ENCODE peak calls at places on chromosomes 16 and 17, in ten cellular contexts. V is AG08395; T is activated CD8-positive, alpha-beta memory T cell treated with anti-CD3 and anti-CD28 coated beads for 1 hour; W is iPS DF 19.7; M is transverse colon; G is EH; D is AG04450; A is T-helper 1 cell; Z is AG09319; S is substantia nigra. B is an unnamed sample.

GRCh38 chr16:88730632-88731607 is 24.6 kb downstream of the CTU2 start:
- DNase-seq in V (no peak), T (no peak), W (no peak), M (no peak), G (no peak), D (no peak), A (no peak), Z (no peak), S (no peak), B (no peak)

GRCh38 chr17:15247891-15248529 is 17.1 kb downstream of the PMP22 start:
- DNase-seq in V (no peak), T (no peak), W (no peak), M (no peak), G (no peak), D (no peak), A (no peak), Z (no peak), S (no peak), B (no peak)

GRCh38 chr17:6780001-6780400 is 4.0 kb downstream of the FBXO39 start:
- DNase-seq in V (no peak), T (no peak), W (no peak), M (no peak), G (no peak), D (no peak), A (no peak), Z (no peak), S (no peak), B (no peak)

GRCh38 chr16:85517780-85518179 is 95.3 kb upstream of the GSE1 start:
- DNase-seq in V (no peak), T (no peak), W (no peak), M (no peak), G (no peak), D (no peak), A (no peak), Z (no peak), S (no peak), B (no peak)

GRCh38 chr16:55297062-55297909 is 26.7 kb upstream of the IRX6 start:
- DNase-seq in V (no peak), T (no peak), W (peak), M (no peak), G (no peak), D (no peak), A (no peak), Z (no peak), S (no peak), B (no peak)

GRCh38 chr16:19294156-19294649 is 8.7 kb downstream of the CLEC19A start:
- DNase-seq in V (no peak), T (no peak), W (no peak), M (peak), G (no peak), D (no peak), A (no peak), Z (no peak), S (peak), B (no peak)

GRCh38 chr17:50146927-50147640 is 3.4 kb downstream of the PPP1R9B start:
- DNase-seq in V (no peak), T (no peak), W (no peak), M (no peak), G (no peak), D (no peak), A (no peak), Z (no peak), S (peak), B (peak)

GRCh38 chr16:50538411-50539052 is 9.7 kb upstream of the NKD1 start:
- DNase-seq in V (no peak), T (no peak), W (no peak), M (no peak), G (peak), D (no peak), A (no peak), Z (no peak), S (no peak), B (no peak)

GRCh38 chr16:69328854-69329316 is 1.5 kb downstream of the PDF start:
- DNase-seq in V (peak), T (no peak), W (no peak), M (no peak), G (peak), D (no peak), A (no peak), Z (no peak), S (no peak), B (no peak)

GRCh38 chr16:12099451-12100123 is 123.1 kb downstream of the SNX29 start:
- DNase-seq in V (no peak), T (no peak), W (no peak), M (no peak), G (no peak), D (no peak), A (no peak), Z (no peak), S (no peak), B (no peak)

GRCh38 chr16:88337021-88337420 is 45.7 kb upstream of the ZNF469 start:
- DNase-seq in V (no peak), T (no peak), W (no peak), M (no peak), G (peak), D (no peak), A (no peak), Z (no peak), S (no peak), B (no peak)

GRCh38 chr16:57826706-57827625 is 24.7 kb upstream of the KIFC3 start:
- DNase-seq in V (no peak), T (no peak), W (no peak), M (no peak), G (peak), D (no peak), A (no peak), Z (no peak), S (no peak), B (no peak)

GRCh38 chr16:31477220-31478216 is 5.4 kb upstream of the SLC5A2 start:
- DNase-seq in V (no peak), T (no peak), W (no peak), M (peak), G (no peak), D (no peak), A (no peak), Z (no peak), S (no peak), B (peak)

GRCh38 chr16:56269276-56269675 is 78.0 kb downstream of the GNAO1 start:
- DNase-seq in V (no peak), T (no peak), W (no peak), M (no peak), G (no peak), D (no peak), A (no peak), Z (no peak), S (no peak), B (no peak)

GRCh38 chr16:82888616-82889015 is 261.8 kb downstream of the CDH13 start:
- DNase-seq in V (peak), T (no peak), W (no peak), M (no peak), G (peak), D (peak), A (no peak), Z (peak), S (no peak), B (no peak)

GRCh38 chr17:48310748-48311213 is 119.2 kb downstream of the SKAP1 start:
- DNase-seq in V (no peak), T (no peak), W (no peak), M (no peak), G (no peak), D (no peak), A (no peak), Z (no peak), S (no peak), B (peak)

GRCh38 chr16:46884513-46885293 is 541 bp downstream of the GPT2 start:
- DNase-seq in V (no peak), T (no peak), W (no peak), M (peak), G (peak), D (no peak), A (no peak), Z (no peak), S (peak), B (peak)

GRCh38 chr16:57045694-57046381 is 46.5 kb upstream of the CPNE2 start:
- DNase-seq in V (peak), T (no peak), W (peak), M (peak), G (peak), D (peak), A (no peak), Z (peak), S (peak), B (peak)

GRCh38 chr17:15957206-15957605 is 12.3 kb downstream of the ADORA2B start:
- DNase-seq in V (no peak), T (no peak), W (no peak), M (no peak), G (no peak), D (no peak), A (no peak), Z (no peak), S (no peak), B (no peak)

GRCh38 chr17:52790359-52790955 is 631.9 kb upstream of the CA10 start:
- DNase-seq in V (no peak), T (no peak), W (no peak), M (no peak), G (no peak), D (no peak), A (no peak), Z (no peak), S (no peak), B (no peak)

GRCh38 chr16:72568502-72568901 is 396.5 kb upstream of the PMFBP1 start:
- DNase-seq in V (no peak), T (no peak), W (no peak), M (no peak), G (no peak), D (no peak), A (no peak), Z (no peak), S (no peak), B (no peak)

GRCh38 chr16:88387941-88388627 is 5.3 kb downstream of the ZNF469 start:
- DNase-seq in V (peak), T (no peak), W (no peak), M (peak), G (peak), D (no peak), A (no peak), Z (no peak), S (peak), B (no peak)

GRCh38 chr16:63315229-63315628 is 1279.0 kb upstream of the CDH8 start:
- DNase-seq in V (no peak), T (no peak), W (no peak), M (no peak), G (no peak), D (no peak), A (no peak), Z (no peak), S (no peak), B (no peak)

GRCh38 chr17:65449495-65449894 is 112.0 kb downstream of the AXIN2 start:
- DNase-seq in V (no peak), T (no peak), W (no peak), M (no peak), G (no peak), D (no peak), A (no peak), Z (no peak), S (no peak), B (no peak)

GRCh38 chr16:73057369-73058210 is 9.7 kb upstream of the ZFHX3 start:
- DNase-seq in V (peak), T (no peak), W (no peak), M (no peak), G (peak), D (no peak), A (no peak), Z (no peak), S (no peak), B (peak)

B was measured in D341Med.